ENCODE peak calls at places on chromosomes 5 and 9, in six cellular contexts. One of them, this sample, is unnamed.

GRCh38 chr5:119289413-119289812 is 66.4 kb upstream of the TNFAIP8 start:
- DNase-seq in HCT116: no peak
- DNase-seq in HepG2: no peak
- DNase-seq in H1: no peak
- DNase-seq in SK-N-SH: no peak
- DNase-seq in K562: no peak
- DNase-seq in this sample: no peak

GRCh38 chr9:34961574-34962480 is 3.7 kb downstream of the PHF24 start:
- DNase-seq in HCT116: no peak
- DNase-seq in HepG2: no peak
- DNase-seq in H1: no peak
- DNase-seq in SK-N-SH: no peak
- DNase-seq in K562: no peak
- DNase-seq in this sample: no peak

GRCh38 chr5:55036477-55036876 is 12.4 kb downstream of the GZMK start:
- DNase-seq in HCT116: no peak
- DNase-seq in HepG2: no peak
- DNase-seq in H1: no peak
- DNase-seq in SK-N-SH: no peak
- DNase-seq in K562: no peak
- DNase-seq in this sample: no peak

GRCh38 chr5:111252799-111253564 is 28.8 kb downstream of the CAMK4 start:
- DNase-seq in HCT116: no peak
- DNase-seq in HepG2: no peak
- DNase-seq in H1: no peak
- DNase-seq in SK-N-SH: no peak
- DNase-seq in K562: no peak
- DNase-seq in this sample: no peak

GRCh38 chr5:150302301-150303069 is at the start of gene ARSI:
- DNase-seq in HCT116: no peak
- DNase-seq in HepG2: no peak
- DNase-seq in H1: no peak
- DNase-seq in SK-N-SH: no peak
- DNase-seq in K562: peak
- DNase-seq in this sample: no peak

GRCh38 chr5:135295852-135296251 is 103.2 kb downstream of the MACROH2A1 start:
- DNase-seq in HCT116: no peak
- DNase-seq in HepG2: no peak
- DNase-seq in H1: no peak
- DNase-seq in SK-N-SH: no peak
- DNase-seq in K562: no peak
- DNase-seq in this sample: no peak

GRCh38 chr5:16385516-16386090 is 80.0 kb downstream of the ZNF622 start:
- DNase-seq in HCT116: no peak
- DNase-seq in HepG2: no peak
- DNase-seq in H1: no peak
- DNase-seq in SK-N-SH: no peak
- DNase-seq in K562: no peak
- DNase-seq in this sample: no peak

GRCh38 chr9:90870646-90871326 is 69.2 kb downstream of the SYK start:
- DNase-seq in HCT116: peak
- DNase-seq in HepG2: peak
- DNase-seq in H1: no peak
- DNase-seq in SK-N-SH: peak
- DNase-seq in K562: peak
- DNase-seq in this sample: peak

GRCh38 chr5:178454821-178455479 is 135.2 kb downstream of the COL23A1 start:
- DNase-seq in HCT116: no peak
- DNase-seq in HepG2: no peak
- DNase-seq in H1: no peak
- DNase-seq in SK-N-SH: no peak
- DNase-seq in K562: no peak
- DNase-seq in this sample: no peak

DNA sequence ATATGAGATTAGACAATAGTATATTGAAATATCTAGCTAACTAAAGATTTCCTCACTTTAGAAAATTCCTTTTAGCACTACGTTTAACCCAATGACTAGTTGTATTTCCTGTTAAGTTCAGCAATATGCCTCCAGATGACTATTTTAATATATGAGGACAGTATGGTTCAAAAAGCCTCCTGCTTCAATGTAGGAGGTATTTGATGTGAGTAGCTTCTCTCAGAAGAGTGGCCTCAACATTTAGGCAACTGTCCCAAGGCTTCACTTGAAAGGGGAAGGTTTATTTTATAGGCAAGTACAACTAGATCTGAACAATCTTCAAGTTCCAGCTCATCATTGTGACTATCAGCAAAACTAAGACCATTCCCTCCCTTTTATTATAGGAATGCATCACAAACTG is 2.1 kb upstream of the MEF2C start:
- DNase-seq in HCT116: no peak
- DNase-seq in HepG2: no peak
- DNase-seq in H1: no peak
- DNase-seq in SK-N-SH: no peak
- DNase-seq in K562: no peak
- DNase-seq in this sample: no peak
- H3K27ac ChIP-seq in HCT116: no peak
- H3K27ac ChIP-seq in HepG2: no peak
- H3K27ac ChIP-seq in H1: no peak
- H3K27ac ChIP-seq in SK-N-SH: peak
- H3K27ac ChIP-seq in K562: peak
- H3K27ac ChIP-seq in this sample: peak

DNA sequence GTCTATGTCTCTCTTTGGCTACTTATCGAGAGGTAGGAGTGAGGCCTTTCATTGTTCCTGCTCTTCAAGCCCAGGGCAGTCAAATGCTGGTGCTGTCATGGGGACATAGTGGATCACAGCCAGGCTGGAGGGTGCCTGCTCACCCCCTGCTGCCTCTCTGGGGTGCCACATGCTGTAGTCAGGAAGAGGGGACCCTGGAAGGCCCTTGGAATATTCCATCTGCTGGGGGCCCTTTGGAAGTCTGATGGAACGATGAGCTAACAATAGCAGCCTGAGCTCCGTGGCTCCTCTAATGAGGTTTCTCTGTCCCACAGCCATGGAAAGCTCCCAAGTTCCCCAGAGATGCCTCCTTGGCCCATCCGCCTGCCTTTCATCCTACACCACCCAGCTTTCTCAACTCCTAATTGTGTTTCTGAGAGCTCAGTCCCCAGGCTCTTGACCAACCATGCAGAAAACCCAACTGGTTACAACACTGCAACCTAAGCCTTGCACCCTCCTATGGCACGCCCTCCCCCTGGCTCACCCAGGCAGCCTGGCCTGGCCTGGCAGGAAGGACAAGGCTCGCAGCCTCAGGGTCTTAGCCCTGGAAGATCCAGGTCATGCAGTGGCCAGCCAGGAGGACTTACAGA is 91.7 kb downstream of the NRG2 start:
- DNase-seq in HCT116: no peak
- DNase-seq in HepG2: no peak
- DNase-seq in H1: no peak
- DNase-seq in SK-N-SH: no peak
- DNase-seq in K562: no peak
- DNase-seq in this sample: no peak
- TF ChIP-seq JUND in HCT116: no peak
- TF ChIP-seq JUND in HepG2: no peak
- TF ChIP-seq JUND in H1: no peak
- TF ChIP-seq JUND in SK-N-SH: no peak
- TF ChIP-seq JUND in K562: no peak
- TF ChIP-seq JUND in this sample: no peak

GRCh38 chr5:132019857-132020555 is 8.5 kb upstream of the ACSL6 start:
- DNase-seq in HCT116: no peak
- DNase-seq in HepG2: no peak
- DNase-seq in H1: no peak
- DNase-seq in SK-N-SH: no peak
- DNase-seq in K562: no peak
- DNase-seq in this sample: peak
- H3K27ac ChIP-seq in HCT116: no peak
- H3K27ac ChIP-seq in HepG2: no peak
- H3K27ac ChIP-seq in H1: no peak
- H3K27ac ChIP-seq in SK-N-SH: no peak
- H3K27ac ChIP-seq in K562: no peak
- H3K27ac ChIP-seq in this sample: no peak

GRCh38 chr5:12237837-12238575 is 333.8 kb upstream of the CTNND2 start:
- DNase-seq in HCT116: no peak
- DNase-seq in HepG2: no peak
- DNase-seq in H1: peak
- DNase-seq in SK-N-SH: no peak
- DNase-seq in K562: no peak
- DNase-seq in this sample: no peak

GRCh38 chr5:12246016-12246415 is 341.8 kb upstream of the CTNND2 start:
- DNase-seq in HCT116: no peak
- DNase-seq in HepG2: no peak
- DNase-seq in H1: no peak
- DNase-seq in SK-N-SH: no peak
- DNase-seq in K562: no peak
- DNase-seq in this sample: no peak

GRCh38 chr5:12248831-12249230 is 344.6 kb upstream of the CTNND2 start:
- DNase-seq in HCT116: no peak
- DNase-seq in HepG2: no peak
- DNase-seq in H1: no peak
- DNase-seq in SK-N-SH: no peak
- DNase-seq in K562: no peak
- DNase-seq in this sample: no peak

GRCh38 chr5:12245429-12245828 is 341.2 kb upstream of the CTNND2 start:
- DNase-seq in HCT116: no peak
- DNase-seq in HepG2: no peak
- DNase-seq in H1: no peak
- DNase-seq in SK-N-SH: no peak
- DNase-seq in K562: no peak
- DNase-seq in this sample: no peak

DNA sequence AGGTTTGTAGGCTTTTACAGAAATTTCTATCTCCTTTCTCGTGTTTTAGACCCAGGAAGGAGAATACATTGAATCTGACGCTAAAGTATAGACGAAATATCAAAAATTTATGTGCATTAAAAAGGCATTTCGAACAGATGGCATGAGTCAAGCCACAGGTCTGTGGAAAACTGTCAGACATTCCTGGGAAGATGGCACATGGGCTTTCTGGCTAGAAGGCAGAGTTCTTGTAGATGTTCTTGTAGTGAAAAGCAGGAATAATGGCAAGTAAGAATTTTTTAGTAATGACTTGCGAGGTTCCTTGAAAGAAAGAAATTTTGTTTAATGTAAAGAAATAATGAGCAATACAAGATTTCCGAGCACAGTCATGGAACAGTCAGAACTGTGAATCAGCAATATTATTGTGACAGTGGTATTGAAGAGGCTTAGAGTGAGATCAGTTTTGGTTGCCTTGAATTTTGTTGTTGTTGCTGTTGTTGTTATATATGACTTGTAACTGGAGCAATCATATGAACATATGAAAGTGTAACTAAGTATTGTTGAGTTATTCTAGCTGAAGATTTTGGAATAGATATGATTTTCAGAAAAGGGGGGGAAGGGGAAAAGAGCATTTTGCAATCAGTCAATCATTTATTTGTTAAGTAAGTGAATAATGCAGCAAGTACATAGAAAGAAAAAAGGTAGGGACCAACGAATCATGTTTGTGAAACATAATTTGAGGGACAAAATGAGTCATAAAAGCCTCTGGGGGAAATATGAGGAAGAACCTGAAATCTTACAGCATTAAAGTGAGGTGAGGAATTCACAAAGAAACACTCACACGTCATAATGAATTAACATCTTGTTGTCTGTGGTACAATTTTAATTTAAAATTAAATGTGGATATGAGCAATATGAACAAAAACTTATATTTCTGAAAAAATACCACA is 339.0 kb upstream of the CTNND2 start:
- DNase-seq in HCT116: no peak
- DNase-seq in HepG2: no peak
- DNase-seq in H1: no peak
- DNase-seq in SK-N-SH: no peak
- DNase-seq in K562: no peak
- DNase-seq in this sample: no peak
- TF ChIP-seq JUND in HCT116: no peak
- TF ChIP-seq JUND in HepG2: no peak
- TF ChIP-seq JUND in H1: no peak
- TF ChIP-seq JUND in SK-N-SH: no peak
- TF ChIP-seq JUND in K562: no peak
- TF ChIP-seq JUND in this sample: no peak